ENCODE peak calls at places on chromosome 1, in four cellular contexts. D, R, K and T are unnamed samples.
A peak's percentile ranks its signal among the peaks of the same experiment; 100 is the strongest.

GRCh38 chr1:165172666-165173065 is 183.8 kb downstream of the LMX1A start:
- DNase-seq in D (no peak), R (no peak), K (no peak), T (no peak)

GRCh38 chr1:205301220-205301821 is 20.2 kb downstream of the NUAK2 start:
- DNase-seq in K (peak; percentile 94), D (no peak), R (no peak), T (peak; percentile 98)

GRCh38 chr1:60867782-60868181 is 214.6 kb upstream of the NFIA start:
- DNase-seq in D (no peak), K (no peak), R (no peak), T (no peak)

GRCh38 chr1:224106568-224107281 is 7.2 kb upstream of the FBXO28 start:
- DNase-seq in D (no peak), K (peak; percentile 43), R (no peak), T (peak; percentile 22)

GRCh38 chr1:204577794-204578478 is 61.7 kb downstream of the MDM4 start:
- DNase-seq in R (no peak), K (no peak), D (no peak), T (no peak)

GRCh38 chr1:20037877-20038276 is 32.1 kb upstream of the PLA2G5 start:
- DNase-seq in K (no peak), D (peak; percentile 24), R (no peak), T (peak; percentile 10)

GRCh38 chr1:240608707-240609106 is 3.2 kb downstream of the GREM2 start:
- DNase-seq in D (no peak), K (no peak), R (no peak), T (peak; percentile 22)

GRCh38 chr1:3611170-3612019 is at the start of gene MEGF6:
- DNase-seq in K (peak; percentile 43), R (peak; percentile 94), D (no peak), T (peak; percentile 97)

GRCh38 chr1:240031414-240031813 is 60.3 kb upstream of the FMN2 start:
- DNase-seq in D (no peak), K (no peak), R (no peak), T (no peak)

GRCh38 chr1:166307261-166308188 is 140.7 kb upstream of the FAM78B start:
- DNase-seq in K (no peak), R (no peak), D (no peak), T (no peak)

GRCh38 chr1:199149591-199149990 is 510.8 kb downstream of the PTPRC start:
- DNase-seq in K (no peak), D (no peak), R (no peak), T (no peak)

GRCh38 chr1:209723761-209724693 is 19.4 kb downstream of the HSD11B1 start:
- DNase-seq in D (no peak), K (no peak), R (no peak), T (no peak)
- TF ChIP-seq CBFB in D (no peak), K (no peak), R (no peak), T (no peak)

DNA sequence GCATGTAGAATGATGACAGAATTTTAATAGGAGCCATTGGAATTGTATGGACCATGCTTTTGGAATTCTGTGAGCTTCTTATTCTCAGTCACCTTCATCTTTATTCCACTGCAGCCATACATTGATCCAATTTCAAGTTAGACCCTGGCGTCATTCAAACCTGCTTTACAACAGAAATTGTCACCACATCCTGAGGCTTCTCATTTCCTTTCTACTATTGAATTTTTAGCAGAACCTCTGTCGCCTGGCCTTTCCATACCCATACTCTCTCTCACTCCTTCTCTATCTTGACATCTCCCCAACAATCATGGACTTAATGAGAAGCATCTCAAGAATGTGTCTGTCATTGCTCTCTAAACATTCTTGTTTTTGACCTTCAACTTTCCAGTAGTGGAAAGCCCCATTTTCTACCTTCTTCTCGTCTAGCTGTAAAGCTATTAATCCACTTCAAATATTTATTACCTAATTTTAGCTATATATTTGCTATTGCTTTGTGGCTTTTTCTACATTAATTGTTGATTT is 74.1 kb downstream of the CRB1 start:
- DNase-seq in R (no peak), D (no peak), K (no peak), T (no peak)
- TF ChIP-seq CREB1 in R (no peak), D (no peak), K (no peak), T (no peak)

GRCh38 chr1:154422521-154422920 is 17.4 kb downstream of the IL6R start:
- DNase-seq in R (no peak), K (no peak), D (no peak), T (no peak)

GRCh38 chr1:154423988-154424326 is 18.8 kb downstream of the IL6R start:
- DNase-seq in D (no peak), R (no peak), K (no peak), T (no peak)

GRCh38 chr1:154420961-154421924 is 16.1 kb downstream of the IL6R start:
- DNase-seq in D (no peak), K (no peak), R (no peak), T (no peak)

GRCh38 chr1:154425172-154425571 is 20.0 kb downstream of the IL6R start:
- DNase-seq in R (no peak), D (no peak), K (no peak), T (no peak)

DNA sequence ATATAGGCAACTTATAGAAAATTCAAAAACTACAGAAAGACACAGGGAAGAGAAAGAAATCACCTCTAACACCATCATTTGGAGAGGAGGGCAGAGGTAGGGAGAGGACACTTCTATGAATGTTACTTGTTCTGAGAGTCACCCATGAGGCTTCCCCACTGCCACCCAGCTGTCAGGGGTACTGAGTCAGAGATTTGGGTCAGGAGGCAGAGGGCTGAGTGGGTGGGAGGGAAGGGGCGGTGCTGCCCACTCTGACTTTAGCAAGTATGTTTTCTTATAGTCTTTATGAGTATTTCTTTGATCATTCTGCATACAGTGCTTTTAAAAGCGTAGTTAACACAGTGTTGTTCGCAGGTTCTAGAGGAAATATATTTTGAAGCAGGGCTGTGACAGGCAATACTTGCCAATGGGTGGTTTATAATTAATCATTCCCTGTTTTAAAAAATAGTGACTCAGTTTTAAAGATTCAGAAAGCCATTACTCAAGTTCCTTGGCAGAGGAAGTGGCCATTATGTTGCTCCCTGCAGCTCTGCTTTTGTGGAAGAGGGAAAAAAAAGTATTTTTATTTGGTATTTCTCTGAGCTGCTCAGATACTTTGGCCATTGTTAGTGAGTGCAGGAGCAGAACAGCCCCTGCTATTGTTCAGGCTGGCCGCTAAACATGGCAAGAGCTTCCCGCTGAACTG is 18.3 kb downstream of the IL6R start:
- DNase-seq in K (no peak), D (no peak), R (no peak), T (no peak)
- TF ChIP-seq CBFB in K (no peak), D (no peak), R (no peak), T (no peak)

GRCh38 chr1:24181619-24182018 is 5.5 kb downstream of the IFNLR1 start:
- DNase-seq in K (no peak), D (no peak), R (no peak), T (no peak)

GRCh38 chr1:24180676-24181075 is 6.4 kb downstream of the IFNLR1 start:
- DNase-seq in D (no peak), R (no peak), K (no peak), T (no peak)

GRCh38 chr1:24179251-24179895 is 7.7 kb downstream of the IFNLR1 start:
- DNase-seq in K (no peak), R (no peak), D (no peak), T (no peak)

GRCh38 chr1:24185056-24185455 is 2.0 kb downstream of the IFNLR1 start:
- DNase-seq in K (no peak), R (no peak), D (no peak), T (no peak)

DNA sequence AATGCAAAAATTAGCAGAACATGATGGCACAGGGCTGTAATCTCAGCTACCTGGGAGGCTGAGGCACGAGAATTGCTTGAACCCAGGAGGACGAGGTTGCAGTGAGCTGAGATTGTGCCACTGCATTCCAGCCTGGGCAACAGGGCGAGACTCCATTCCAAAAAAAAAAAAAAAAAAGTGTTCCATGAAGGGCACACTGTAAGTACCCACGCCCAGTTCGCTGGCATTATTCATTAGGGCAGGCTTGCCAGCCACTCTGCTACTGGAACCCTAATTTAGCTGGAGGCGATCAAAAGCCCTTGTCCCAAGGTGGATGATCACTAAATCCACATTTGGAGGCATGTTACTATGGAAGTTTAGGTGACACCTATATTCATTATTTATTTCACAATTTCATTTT is 5.0 kb downstream of the IFNLR1 start:
- DNase-seq in K (no peak), D (no peak), R (no peak), T (no peak)
- TF ChIP-seq CREB1 in K (no peak), D (no peak), R (no peak), T (no peak)

GRCh38 chr1:55959136-55959548 is 620.2 kb downstream of the PLPP3 start:
- DNase-seq in R (no peak), D (no peak), K (no peak), T (no peak)
- TF ChIP-seq CBFB in R (no peak), D (no peak), K (no peak), T (no peak)

DNA sequence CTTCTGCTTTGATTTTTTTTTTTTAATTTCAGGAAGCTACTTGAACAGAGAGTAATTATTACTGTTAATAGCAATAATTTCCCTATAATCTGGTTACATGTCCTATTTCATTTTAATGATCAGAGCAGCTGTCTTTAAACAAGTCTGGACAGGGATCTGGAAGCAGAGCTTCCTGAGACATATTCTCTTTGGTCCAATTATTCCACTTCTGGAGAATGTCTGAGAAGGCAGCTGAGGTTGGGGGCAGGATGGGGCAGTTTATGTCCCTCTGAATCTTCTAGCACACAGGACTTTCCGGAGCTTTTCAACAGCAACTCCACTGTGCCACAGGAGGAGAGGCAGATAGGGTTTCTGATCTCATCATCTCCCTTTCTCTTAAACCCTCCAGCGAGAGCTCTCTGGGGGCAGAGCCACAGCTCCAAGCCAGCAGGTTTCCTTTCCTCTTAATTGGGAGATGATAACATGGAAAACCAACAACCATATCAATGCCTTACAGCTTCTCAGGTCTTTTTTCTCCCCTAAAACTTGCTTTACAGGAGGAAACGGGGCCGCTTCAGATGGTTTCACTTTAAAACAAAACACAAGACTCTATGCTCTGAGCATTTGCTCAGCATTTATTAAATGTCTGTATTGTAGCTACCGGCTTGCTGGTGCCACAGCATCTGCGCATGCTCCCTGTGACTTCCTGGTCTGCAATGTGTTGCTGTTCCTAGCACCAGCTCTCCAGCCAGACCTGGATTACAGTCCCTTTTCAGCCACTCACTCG is 425.7 kb upstream of the USP24 start:
- DNase-seq in D (peak; percentile 2), R (no peak), K (peak; percentile 6), T (no peak)
- TF ChIP-seq CREB1 in D (no peak), R (no peak), K (no peak), T (no peak)

GRCh38 chr1:17542696-17543095 is 3.2 kb downstream of the ARHGEF10L start:
- DNase-seq in D (no peak), K (peak; percentile 42), R (no peak), T (no peak)
- TF ChIP-seq CBFB in D (no peak), K (no peak), R (no peak), T (no peak)